ENCODE peak calls at places on chromosomes 6 and 20, in seven cellular contexts. Q, N, Z, C, I, B and E are unnamed samples.

GRCh38 chr6:39430968-39431523 is 108.5 kb upstream of the KCNK16 start:
- DNase-seq in Z (peak), B (peak), Q (no peak), N (no peak), C (no peak), I (no peak), E (no peak)

GRCh38 chr6:4583026-4583425 is 193.2 kb upstream of the CDYL start:
- DNase-seq in N (no peak), Z (no peak), C (no peak), B (no peak), I (no peak), Q (no peak), E (no peak)

GRCh38 chr6:2725999-2726567 is 24.6 kb downstream of the MYLK4 start:
- DNase-seq in Q (no peak), C (no peak), B (peak), Z (peak), I (no peak), N (no peak), E (no peak)

GRCh38 chr6:35495258-35496035 is 1.4 kb downstream of the TEAD3 start:
- DNase-seq in B (no peak), N (no peak), C (no peak), I (no peak), Z (peak), Q (no peak), E (no peak)

GRCh38 chr6:149440735-149441662 is 40.9 kb downstream of the SUMO4 start:
- DNase-seq in I (no peak), N (no peak), B (no peak), Z (peak), C (no peak), Q (no peak), E (no peak)

GRCh38 chr20:11050350-11050749 is 376.6 kb upstream of the JAG1 start:
- DNase-seq in Z (no peak), Q (no peak), I (no peak), N (no peak), C (no peak), B (no peak), E (no peak)

GRCh38 chr6:36135053-36135731 is 4.9 kb downstream of the MAPK13 start:
- DNase-seq in C (no peak), B (no peak), I (no peak), Z (no peak), Q (no peak), N (no peak), E (no peak)

GRCh38 chr6:42453649-42454427 is 2.1 kb upstream of the TRERF1 start:
- DNase-seq in Z (peak), I (no peak), Q (no peak), B (peak), C (no peak), N (peak), E (no peak)

GRCh38 chr6:111663232-111663631 is 57.6 kb upstream of the TRAF3IP2 start:
- DNase-seq in C (no peak), N (no peak), I (no peak), Z (no peak), Q (no peak), B (no peak), E (no peak)

GRCh38 chr6:87699576-87699975 is 2.5 kb downstream of the AKIRIN2 start:
- DNase-seq in N (no peak), I (no peak), C (no peak), Q (no peak), B (no peak), Z (no peak), E (no peak)

GRCh38 chr6:89117285-89118108 is at the start of gene SRSF12:
- DNase-seq in Q (peak), Z (peak), C (no peak), I (no peak), B (peak), N (peak), E (no peak)

GRCh38 chr6:45610832-45611231 is 233.1 kb upstream of the SUPT3H start:
- DNase-seq in N (no peak), B (no peak), Q (no peak), Z (no peak), I (no peak), C (no peak), E (no peak)

GRCh38 chr20:44704551-44704971 is 10.6 kb upstream of the CCN5 start:
- DNase-seq in C (no peak), Q (no peak), N (no peak), B (no peak), I (no peak), Z (peak), E (no peak)